ENCODE peak calls at places on chromosomes 7 and 10, in nine cellular contexts. One of them, this sample, is unnamed.

GRCh38 chr7:87318741-87319140 is 26.7 kb upstream of the CROT start:
- DNase-seq in activated T-cell treated with anti-CD3 and anti-CD28 coated beads, Interleukin-2, amount 50 U/mL, for 1 hour: no peak
- DNase-seq in NCI-H1930: no peak
- DNase-seq in ureter: no peak
- DNase-seq in activated CD4-positive, alpha-beta T cell treated with anti-CD3 and anti-CD28 coated beads for 4 hours: no peak
- DNase-seq in NCI-H2107: no peak
- DNase-seq in GM04504: no peak
- DNase-seq in NCI-H69: peak
- DNase-seq in Ammon's horn: no peak
- DNase-seq in this sample: peak

GRCh38 chr10:113165643-113166042 is 215.6 kb downstream of the TCF7L2 start:
- DNase-seq in ureter: no peak
- DNase-seq in NCI-H2107: no peak
- DNase-seq in activated T-cell treated with anti-CD3 and anti-CD28 coated beads, Interleukin-2, amount 50 U/mL, for 1 hour: no peak
- DNase-seq in Ammon's horn: no peak
- DNase-seq in GM04504: no peak
- DNase-seq in NCI-H69: no peak
- DNase-seq in activated CD4-positive, alpha-beta T cell treated with anti-CD3 and anti-CD28 coated beads for 4 hours: no peak
- DNase-seq in NCI-H1930: no peak
- DNase-seq in this sample: no peak

GRCh38 chr7:132504851-132505250 is 71.4 kb downstream of the PLXNA4 start:
- DNase-seq in GM04504: no peak
- DNase-seq in ureter: no peak
- DNase-seq in NCI-H69: no peak
- DNase-seq in Ammon's horn: no peak
- DNase-seq in NCI-H2107: no peak
- DNase-seq in activated CD4-positive, alpha-beta T cell treated with anti-CD3 and anti-CD28 coated beads for 4 hours: no peak
- DNase-seq in NCI-H1930: no peak
- DNase-seq in activated T-cell treated with anti-CD3 and anti-CD28 coated beads, Interleukin-2, amount 50 U/mL, for 1 hour: no peak
- DNase-seq in this sample: no peak

GRCh38 chr7:29397398-29397797 is 166.2 kb upstream of the PRR15 start:
- DNase-seq in ureter: no peak
- DNase-seq in Ammon's horn: no peak
- DNase-seq in NCI-H69: peak
- DNase-seq in NCI-H1930: no peak
- DNase-seq in NCI-H2107: no peak
- DNase-seq in activated CD4-positive, alpha-beta T cell treated with anti-CD3 and anti-CD28 coated beads for 4 hours: no peak
- DNase-seq in GM04504: no peak
- DNase-seq in activated T-cell treated with anti-CD3 and anti-CD28 coated beads, Interleukin-2, amount 50 U/mL, for 1 hour: no peak
- DNase-seq in this sample: no peak

GRCh38 chr7:90192876-90193765 is 18.4 kb upstream of the STEAP2 start:
- DNase-seq in Ammon's horn: no peak
- DNase-seq in NCI-H69: no peak
- DNase-seq in NCI-H1930: no peak
- DNase-seq in activated CD4-positive, alpha-beta T cell treated with anti-CD3 and anti-CD28 coated beads for 4 hours: no peak
- DNase-seq in ureter: no peak
- DNase-seq in NCI-H2107: no peak
- DNase-seq in GM04504: peak
- DNase-seq in activated T-cell treated with anti-CD3 and anti-CD28 coated beads, Interleukin-2, amount 50 U/mL, for 1 hour: no peak
- DNase-seq in this sample: no peak

GRCh38 chr7:129769866-129770808 is 158.6 kb downstream of the NRF1 start:
- DNase-seq in activated CD4-positive, alpha-beta T cell treated with anti-CD3 and anti-CD28 coated beads for 4 hours: no peak
- DNase-seq in NCI-H69: no peak
- DNase-seq in NCI-H1930: no peak
- DNase-seq in Ammon's horn: no peak
- DNase-seq in activated T-cell treated with anti-CD3 and anti-CD28 coated beads, Interleukin-2, amount 50 U/mL, for 1 hour: no peak
- DNase-seq in GM04504: no peak
- DNase-seq in NCI-H2107: no peak
- DNase-seq in ureter: no peak
- DNase-seq in this sample: no peak

GRCh38 chr7:77542399-77542798 is 5.3 kb downstream of the PTPN12 start:
- DNase-seq in ureter: no peak
- DNase-seq in NCI-H1930: no peak
- DNase-seq in GM04504: no peak
- DNase-seq in Ammon's horn: no peak
- DNase-seq in activated T-cell treated with anti-CD3 and anti-CD28 coated beads, Interleukin-2, amount 50 U/mL, for 1 hour: no peak
- DNase-seq in NCI-H69: no peak
- DNase-seq in activated CD4-positive, alpha-beta T cell treated with anti-CD3 and anti-CD28 coated beads for 4 hours: no peak
- DNase-seq in NCI-H2107: no peak
- DNase-seq in this sample: no peak

GRCh38 chr7:105024734-105025133 is 10.7 kb downstream of the KMT2E start:
- DNase-seq in NCI-H1930: no peak
- DNase-seq in activated T-cell treated with anti-CD3 and anti-CD28 coated beads, Interleukin-2, amount 50 U/mL, for 1 hour: no peak
- DNase-seq in NCI-H69: peak
- DNase-seq in GM04504: no peak
- DNase-seq in NCI-H2107: no peak
- DNase-seq in activated CD4-positive, alpha-beta T cell treated with anti-CD3 and anti-CD28 coated beads for 4 hours: no peak
- DNase-seq in Ammon's horn: no peak
- DNase-seq in ureter: no peak
- DNase-seq in this sample: no peak

GRCh38 chr7:105906690-105907089 is 30.3 kb upstream of the ATXN7L1 start:
- DNase-seq in GM04504: peak
- DNase-seq in activated T-cell treated with anti-CD3 and anti-CD28 coated beads, Interleukin-2, amount 50 U/mL, for 1 hour: no peak
- DNase-seq in Ammon's horn: no peak
- DNase-seq in NCI-H1930: no peak
- DNase-seq in activated CD4-positive, alpha-beta T cell treated with anti-CD3 and anti-CD28 coated beads for 4 hours: no peak
- DNase-seq in NCI-H2107: no peak
- DNase-seq in ureter: no peak
- DNase-seq in NCI-H69: peak
- DNase-seq in this sample: no peak